ENCODE peak calls at places on chromosomes 12 and 14, in six cellular contexts. P is bronchial epithelial cell, T is spleen, H is IMR-90, Z is lung, R is AG10803. G is an unnamed sample.

GRCh38 chr12:75578546-75578945 is 67.1 kb upstream of the KRR1 start:
- DNase-seq in T (no peak), Z (no peak), H (no peak), P (no peak), R (no peak), G (no peak)

GRCh38 chr12:120352117-120352516 is 16.8 kb downstream of the MSI1 start:
- DNase-seq in T (no peak), Z (no peak), P (peak), H (peak), R (peak), G (peak)

GRCh38 chr14:75185251-75186040 is 9.0 kb upstream of the TMED10 start:
- DNase-seq in H (no peak), P (no peak), Z (no peak), T (no peak), R (no peak), G (no peak)

GRCh38 chr12:66036317-66036716 is 94.2 kb downstream of the LLPH start:
- DNase-seq in T (no peak), P (peak), Z (no peak), H (peak), R (peak), G (peak)

GRCh38 chr12:65876898-65877721 is 52.8 kb downstream of the HMGA2 start:
- DNase-seq in P (no peak), R (no peak), T (no peak), H (no peak), Z (no peak), G (peak)

GRCh38 chr12:11753151-11753501 is 103.7 kb downstream of the ETV6 start:
- DNase-seq in Z (no peak), P (no peak), H (no peak), T (no peak), R (no peak), G (no peak)

GRCh38 chr12:63068857-63069442 is 82.1 kb downstream of the AVPR1A start:
- DNase-seq in T (no peak), P (peak), Z (no peak), H (peak), R (peak), G (peak)

GRCh38 chr12:80576641-80577418 is 130.6 kb upstream of the MYF6 start:
- DNase-seq in P (no peak), Z (no peak), H (peak), R (no peak), T (no peak), G (no peak)

GRCh38 chr14:71729581-71729980 is 202.6 kb upstream of the RGS6 start:
- DNase-seq in H (no peak), T (no peak), Z (no peak), P (no peak), R (no peak), G (no peak)

GRCh38 chr12:990308-990648 is 745 bp upstream of the ERC1 start:
- DNase-seq in H (peak), R (peak), Z (peak), P (peak), T (peak), G (peak)

GRCh38 chr12:53058674-53059433 is 9.0 kb downstream of the TNS2 start:
- DNase-seq in Z (peak), H (no peak), T (peak), R (no peak), P (no peak), G (peak)

GRCh38 chr12:80846930-80847329 is 90.8 kb downstream of the LIN7A start:
- DNase-seq in Z (no peak), R (no peak), T (no peak), P (no peak), H (no peak), G (no peak)

GRCh38 chr12:119911147-119911546 is 34.0 kb upstream of the CIT start:
- DNase-seq in H (peak), P (peak), Z (no peak), T (no peak), R (peak), G (peak)

GRCh38 chr14:34227834-34228662 is 234.0 kb downstream of the SPTSSA start:
- DNase-seq in Z (peak), R (peak), H (peak), P (no peak), T (no peak), G (peak)

GRCh38 chr14:23539209-23539866 is 12.2 kb downstream of the ZFHX2 start:
- DNase-seq in Z (no peak), R (no peak), P (peak), T (peak), H (peak), G (no peak)

GRCh38 chr14:90201344-90201743 is 55.0 kb upstream of the PSMC1 start:
- DNase-seq in T (no peak), P (no peak), Z (no peak), H (no peak), R (no peak), G (no peak)

GRCh38 chr12:18752280-18752920 is 14.5 kb downstream of the CAPZA3 start:
- DNase-seq in R (peak), H (peak), P (peak), Z (no peak), T (no peak), G (peak)

GRCh38 chr12:131122631-131123030 is 168.9 kb downstream of the ADGRD1 start:
- DNase-seq in H (no peak), Z (no peak), R (no peak), T (no peak), P (no peak), G (no peak)

GRCh38 chr14:51328942-51329350 is 88.9 kb downstream of the TMX1 start:
- DNase-seq in H (peak), Z (no peak), P (peak), T (no peak), R (peak), G (peak)

GRCh38 chr12:51943346-51943745 is 8.2 kb upstream of the ACVR1B start:
- DNase-seq in R (no peak), H (no peak), P (no peak), T (no peak), Z (no peak), G (no peak)

GRCh38 chr12:51942501-51943000 is 8.9 kb upstream of the ACVR1B start:
- DNase-seq in H (no peak), Z (no peak), R (no peak), P (no peak), T (no peak), G (no peak)

GRCh38 chr12:51941669-51942455 is 9.6 kb upstream of the ACVR1B start:
- DNase-seq in Z (no peak), T (no peak), H (no peak), R (no peak), P (peak), G (no peak)

GRCh38 chr12:51938744-51939143 is 12.8 kb upstream of the ACVR1B start:
- DNase-seq in H (no peak), Z (no peak), R (no peak), T (no peak), P (peak), G (no peak)

DNA sequence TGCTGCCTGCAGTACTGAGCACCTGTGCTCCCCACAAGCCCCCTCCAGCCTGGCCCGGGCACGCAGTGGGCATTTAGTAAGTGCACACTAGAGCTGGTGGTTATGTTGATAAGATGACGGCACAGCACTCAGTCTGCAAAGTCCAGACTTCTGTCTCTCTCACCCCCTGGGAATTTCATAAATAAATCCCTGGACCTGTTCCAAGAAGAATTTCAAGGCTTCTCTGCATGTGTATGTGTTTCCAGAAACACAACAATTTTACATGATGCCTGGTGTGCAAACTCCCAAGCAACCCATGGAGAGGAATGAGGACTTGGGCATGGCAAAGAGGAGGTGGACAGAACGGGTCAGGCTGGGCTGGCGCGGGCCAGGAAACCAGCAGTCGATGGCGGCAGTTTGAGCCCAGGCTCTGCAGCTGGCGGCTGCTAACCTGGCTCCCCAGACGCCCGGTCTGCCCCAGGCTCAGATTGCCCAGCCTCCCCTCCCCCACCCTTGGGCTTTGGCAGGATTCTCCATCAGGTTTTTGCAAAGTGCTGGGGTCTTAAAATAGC is 10.4 kb upstream of the ACVR1B start:
- DNase-seq in P (peak), Z (no peak), T (no peak), R (peak), H (peak), G (peak)
- H3K4me3 ChIP-seq in P (no peak), Z (no peak), T (no peak), R (no peak), H (no peak), G (no peak)

GRCh38 chr14:68688872-68689371 is 103.9 kb downstream of the ZFP36L1 start:
- DNase-seq in R (peak), T (no peak), P (no peak), H (peak), Z (no peak), G (no peak)
- TF ChIP-seq CTCF in R (peak), T (no peak), P (no peak), H (peak), Z (no peak), G (peak)

DNA sequence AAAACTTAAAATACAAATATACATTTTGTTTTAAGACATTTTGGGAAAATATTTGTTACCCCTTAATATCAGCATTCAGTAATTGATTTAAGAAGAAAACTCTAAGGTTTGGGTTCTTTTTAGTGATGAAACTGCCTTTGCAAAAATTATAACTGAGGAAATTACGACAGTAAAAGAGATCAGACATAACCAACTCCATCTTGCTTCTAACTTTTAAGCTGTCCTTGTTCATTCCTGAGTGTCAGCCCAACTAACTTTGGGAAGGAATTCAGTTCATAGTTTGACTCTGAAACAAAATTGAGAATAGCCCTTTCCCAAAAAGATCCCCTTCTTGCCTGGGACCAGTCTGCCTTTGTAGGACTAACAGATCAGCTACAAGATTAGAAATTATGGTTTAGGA is 93.0 kb downstream of the TMTC1 start:
- DNase-seq in T (no peak), R (no peak), P (no peak), Z (no peak), H (no peak), G (no peak)
- H3K4me3 ChIP-seq in T (no peak), R (no peak), P (no peak), Z (no peak), H (no peak), G (no peak)

GRCh38 chr12:106791531-106791930 is 17.0 kb downstream of the RIC8B start:
- DNase-seq in P (peak), T (no peak), R (no peak), H (no peak), Z (no peak), G (no peak)

GRCh38 chr12:106794369-106794768 is 19.9 kb downstream of the RIC8B start:
- DNase-seq in H (peak), Z (no peak), R (no peak), T (no peak), P (peak), G (no peak)

DNA sequence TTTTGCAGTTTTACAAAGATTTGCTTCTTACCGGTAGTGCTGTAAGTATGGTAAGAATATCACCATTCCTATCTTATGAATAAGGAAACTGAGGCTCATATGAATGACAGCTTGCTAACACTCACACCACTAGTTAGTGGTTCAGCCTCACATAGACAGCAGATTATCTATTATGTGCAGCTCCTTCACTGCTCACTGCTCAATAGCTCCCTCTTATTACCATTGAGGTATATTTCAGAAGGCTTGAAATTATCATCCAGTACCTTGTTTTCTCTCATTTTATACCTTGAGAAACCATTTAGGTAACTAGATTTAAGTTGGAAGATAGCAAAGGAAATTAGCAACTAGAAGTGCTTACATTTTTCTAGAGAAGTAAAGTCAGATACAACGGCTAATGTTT is 15.5 kb downstream of the RIC8B start:
- DNase-seq in Z (no peak), T (no peak), P (peak), H (no peak), R (no peak), G (no peak)
- TF ChIP-seq CTCF in Z (no peak), T (no peak), P (peak), H (no peak), R (no peak), G (no peak)

GRCh38 chr12:2960432-2960956 is 1.3 kb downstream of the TEAD4 start:
- DNase-seq in T (no peak), H (peak), R (peak), P (peak), Z (no peak), G (peak)

GRCh38 chr12:2961705-2962104 is 2.5 kb downstream of the TEAD4 start:
- DNase-seq in T (no peak), H (no peak), R (no peak), P (no peak), Z (no peak), G (no peak)

GRCh38 chr12:2960996-2961616 is 1.9 kb downstream of the TEAD4 start:
- DNase-seq in P (no peak), R (no peak), H (peak), Z (no peak), T (no peak), G (peak)

GRCh38 chr12:2963760-2964292 is 4.6 kb downstream of the TEAD4 start:
- DNase-seq in Z (no peak), H (peak), P (no peak), T (no peak), R (no peak), G (peak)

DNA sequence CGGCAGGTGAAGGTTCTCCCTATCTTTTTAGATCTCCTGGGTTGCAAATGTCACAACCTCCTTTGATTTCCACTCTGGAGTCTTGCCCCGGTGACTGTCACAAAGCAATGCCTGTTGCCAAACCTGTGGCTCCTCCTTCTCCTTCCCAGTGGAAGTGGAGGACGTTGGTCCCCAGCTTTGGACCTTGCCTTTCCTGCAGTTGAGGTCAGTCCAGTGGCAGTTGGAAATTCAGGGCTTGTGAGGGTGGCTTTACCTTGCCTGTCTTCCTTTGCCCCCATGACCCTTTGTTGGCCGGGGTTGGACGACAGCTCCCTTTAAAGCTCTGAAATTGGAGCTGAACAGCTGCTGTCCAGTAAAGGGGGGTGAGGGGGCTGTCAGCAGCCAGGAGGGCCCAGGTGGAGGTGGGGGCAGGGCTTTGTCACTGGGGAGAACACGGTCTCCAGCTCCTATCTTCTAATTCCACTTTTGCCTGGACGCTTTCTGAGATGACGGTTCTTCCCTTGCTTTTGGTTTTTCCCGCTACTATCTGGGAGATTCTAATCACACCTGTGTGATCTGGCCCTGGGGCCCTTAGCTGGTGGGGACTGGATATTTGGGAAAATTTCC is 4.1 kb downstream of the TEAD4 start:
- DNase-seq in P (no peak), H (no peak), R (no peak), Z (no peak), T (no peak), G (no peak)
- H3K4me3 ChIP-seq in P (no peak), H (no peak), R (no peak), Z (no peak), T (no peak), G (no peak)

GRCh38 chr12:8948711-8949524 is 527 bp downstream of the M6PR start:
- DNase-seq in T (no peak), Z (no peak), H (peak), R (peak), P (peak), G (peak)

GRCh38 chr12:8950702-8951478 is 1.4 kb upstream of the M6PR start:
- DNase-seq in P (no peak), Z (no peak), T (no peak), R (no peak), H (no peak), G (no peak)

GRCh38 chr12:8950287-8950574 is 786 bp upstream of the M6PR start:
- DNase-seq in H (no peak), T (no peak), R (no peak), Z (no peak), P (no peak), G (no peak)

GRCh38 chr12:8947737-8948136 is 1.7 kb downstream of the M6PR start:
- DNase-seq in Z (no peak), H (no peak), T (no peak), R (no peak), P (no peak), G (no peak)

GRCh38 chr12:8949525-8950286 is at the start of gene M6PR:
- DNase-seq in T (peak), R (peak), H (peak), Z (peak), P (peak), G (peak)
- TF ChIP-seq CTCF in T (peak), R (peak), H (peak), Z (peak), P (peak), G (peak)

DNA sequence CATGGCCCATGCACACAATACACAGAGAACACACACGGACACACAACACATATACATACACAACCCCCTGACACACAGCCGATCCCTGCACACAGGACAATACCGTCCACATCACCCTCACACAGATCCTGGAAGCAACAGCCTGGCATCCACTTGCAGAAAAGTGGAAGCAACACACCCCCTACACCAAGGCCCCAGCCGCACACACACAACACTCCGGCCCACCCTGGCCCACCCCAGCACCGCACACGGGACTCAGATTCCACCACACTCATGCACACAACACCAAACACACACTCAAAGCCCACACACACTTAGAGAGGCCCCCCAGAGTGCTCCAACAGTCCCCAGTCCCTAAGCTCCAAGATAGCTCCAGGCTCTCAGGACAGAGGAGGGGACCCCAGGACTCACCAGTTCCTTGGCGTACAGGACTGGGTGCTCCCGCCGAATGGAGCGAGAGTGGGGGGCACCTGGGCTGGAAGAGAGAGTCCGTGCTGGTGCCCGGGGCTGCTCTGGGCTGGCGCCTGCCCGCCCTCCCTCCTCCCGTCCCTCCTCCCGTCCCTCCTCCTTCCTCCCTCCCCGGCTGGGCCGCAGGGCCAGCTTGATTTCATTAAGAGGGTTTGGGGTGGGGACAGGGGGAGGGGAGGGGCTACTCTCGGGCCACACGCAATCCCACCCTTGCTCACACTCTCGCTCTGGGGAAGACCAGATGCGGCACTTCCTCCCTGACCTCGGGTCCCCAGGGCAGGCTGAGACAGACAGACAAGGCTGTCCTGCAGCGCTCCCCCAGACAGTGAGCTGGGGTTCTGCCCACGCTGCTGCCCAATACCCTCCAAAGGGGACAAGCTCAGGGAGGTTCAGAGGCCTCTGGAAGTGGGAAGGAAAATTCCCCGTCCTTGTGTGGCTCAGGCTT is at the start of gene TMEM119:
- DNase-seq in P (no peak), R (peak), T (no peak), H (peak), Z (peak), G (peak)
- H3K4me3 ChIP-seq in P (no peak), R (peak), T (peak), H (peak), Z (peak), G (peak)

GRCh38 chr12:118357327-118358007 is 15.2 kb downstream of the TAOK3 start:
- DNase-seq in H (peak), P (peak), R (peak), T (no peak), Z (peak), G (peak)
- TF ChIP-seq CTCF in H (no peak), P (no peak), R (peak), T (no peak), Z (no peak), G (no peak)

GRCh38 chr12:68867606-68868005 is 59.6 kb downstream of the MDM2 start:
- DNase-seq in Z (no peak), H (no peak), R (no peak), P (no peak), T (no peak), G (no peak)

GRCh38 chr12:68865399-68866154 is 57.6 kb downstream of the MDM2 start:
- DNase-seq in T (no peak), R (no peak), P (no peak), H (no peak), Z (no peak), G (no peak)

GRCh38 chr12:68861890-68862289 is 53.9 kb downstream of the MDM2 start:
- DNase-seq in P (no peak), R (no peak), H (no peak), T (no peak), Z (no peak), G (no peak)

GRCh38 chr12:68864604-68865003 is 56.6 kb downstream of the MDM2 start:
- DNase-seq in Z (no peak), P (no peak), R (no peak), H (no peak), T (no peak), G (no peak)

GRCh38 chr12:68863109-68863770 is 55.3 kb downstream of the MDM2 start:
- DNase-seq in P (no peak), H (no peak), R (no peak), T (no peak), Z (no peak), G (no peak)
- H3K4me3 ChIP-seq in P (no peak), H (no peak), R (no peak), T (no peak), Z (no peak), G (peak)

GRCh38 chr12:89504560-89505346 is 19.8 kb downstream of the GALNT4 start:
- DNase-seq in R (no peak), P (no peak), H (peak), T (no peak), Z (no peak), G (no peak)
- TF ChIP-seq CTCF in R (peak), P (no peak), H (no peak), T (no peak), Z (no peak), G (no peak)

G was measured in foreskin fibroblast.